ENCODE peak calls at places on chromosomes 5 and 9, in six cellular contexts. Y, X, H, Z, T and S are unnamed samples.

GRCh38 chr5:113054899-113055298 is 78.3 kb downstream of the DCP2 start:
- DNase-seq in Y (no peak), X (no peak), H (no peak), Z (no peak), T (no peak), S (no peak)

GRCh38 chr5:98309785-98310566 is 463.5 kb upstream of the RGMB start:
- DNase-seq in Y (no peak), X (no peak), H (peak), Z (no peak), T (peak), S (peak)

GRCh38 chr5:98975223-98975622 is 46.4 kb upstream of the CHD1 start:
- DNase-seq in Y (no peak), X (no peak), H (no peak), Z (no peak), T (no peak), S (no peak)

GRCh38 chr9:121026260-121026691 is 23.8 kb downstream of the C5 start:
- DNase-seq in Y (no peak), X (no peak), H (no peak), Z (no peak), T (no peak), S (no peak)

GRCh38 chr5:147081256-147081872 is 153.5 kb upstream of the STK32A start:
- DNase-seq in Y (no peak), X (no peak), H (no peak), Z (no peak), T (no peak), S (no peak)

GRCh38 chr9:122822958-122823357 is 5.4 kb downstream of the PDCL start:
- DNase-seq in Y (no peak), X (no peak), H (no peak), Z (peak), T (no peak), S (no peak)

GRCh38 chr9:78029601-78030552 is 1.7 kb downstream of the GNAQ start:
- DNase-seq in Y (no peak), X (no peak), H (no peak), Z (no peak), T (no peak), S (peak)

GRCh38 chr5:132059696-132060500 is 557 bp upstream of the IL3 start:
- DNase-seq in Y (no peak), X (peak), H (no peak), Z (peak), T (no peak), S (no peak)

GRCh38 chr9:100028201-100028784 is 70.5 kb downstream of the ERP44 start:
- DNase-seq in Y (peak), X (no peak), H (peak), Z (peak), T (peak), S (peak)

GRCh38 chr9:77417570-77417969 is 230.6 kb downstream of the GNA14 start:
- DNase-seq in Y (no peak), X (no peak), H (no peak), Z (peak), T (peak), S (no peak)

GRCh38 chr9:71812385-71812784 is 44.1 kb upstream of the CEMIP2 start:
- DNase-seq in Y (no peak), X (no peak), H (no peak), Z (no peak), T (no peak), S (no peak)

GRCh38 chr5:79111960-79112702 is 522 bp downstream of the BHMT start:
- DNase-seq in Y (no peak), X (no peak), H (peak), Z (no peak), T (no peak), S (no peak)

GRCh38 chr9:107935931-107936330 is 446.4 kb upstream of the KLF4 start:
- DNase-seq in Y (no peak), X (no peak), H (no peak), Z (no peak), T (no peak), S (no peak)

GRCh38 chr9:121744687-121745395 is 93.4 kb downstream of the DAB2IP start:
- DNase-seq in Y (no peak), X (no peak), H (no peak), Z (no peak), T (no peak), S (no peak)

DNA sequence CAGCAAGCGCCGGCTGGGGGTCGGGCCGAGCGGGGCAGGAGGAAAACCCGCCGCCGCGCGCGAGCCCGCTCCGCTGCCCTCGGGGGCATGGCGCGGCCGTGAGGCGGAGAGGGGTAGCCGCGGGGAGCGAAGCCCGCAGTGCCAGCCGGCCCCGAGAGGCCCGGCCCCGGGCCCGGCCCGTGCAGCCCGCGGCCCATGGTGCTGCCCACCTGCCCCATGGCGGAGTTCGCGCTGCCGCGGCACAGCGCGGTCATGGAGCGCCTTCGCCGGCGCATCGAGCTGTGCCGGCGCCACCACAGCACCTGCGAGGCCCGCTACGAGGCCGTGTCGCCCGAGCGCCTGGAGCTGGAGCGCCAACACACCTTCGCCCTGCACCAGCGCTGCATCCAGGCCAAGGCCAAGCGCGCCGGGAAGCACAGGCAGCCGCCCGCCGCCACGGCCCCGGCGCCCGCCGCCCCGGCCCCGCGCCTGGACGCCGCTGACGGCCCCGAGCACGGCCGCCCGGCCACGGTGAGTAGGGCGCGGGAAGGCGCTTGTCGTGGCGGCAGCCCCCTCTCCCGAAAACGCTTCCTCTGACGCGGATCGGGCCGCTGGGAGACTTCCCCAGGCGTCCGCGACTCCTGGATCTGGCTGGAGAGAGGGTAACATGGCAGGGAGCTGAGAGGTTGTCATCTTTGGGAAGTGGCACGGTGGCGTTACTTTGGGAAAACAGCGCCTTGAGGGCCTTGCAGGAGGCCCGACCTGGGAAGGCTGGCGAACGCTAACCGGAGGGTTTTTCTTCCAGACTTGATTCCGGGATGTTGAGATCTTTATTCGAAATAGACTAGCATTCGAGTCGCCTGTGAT is 519 bp downstream of the MAML1 start:
- DNase-seq in Y (peak), X (peak), H (peak), Z (peak), T (no peak), S (no peak)
- TF ChIP-seq CTCF in Y (no peak), X (no peak), H (no peak), Z (no peak), T (no peak), S (no peak)

GRCh38 chr5:179697993-179698934 is 503 bp upstream of the CANX start:
- DNase-seq in Y (peak), X (peak), H (peak), Z (peak), T (peak), S (peak)
- TF ChIP-seq CTCF in Y (no peak), X (no peak), H (no peak), Z (no peak), T (no peak), S (no peak)

GRCh38 chr5:111757582-111758283 is 739 bp upstream of the NREP start:
- DNase-seq in Y (peak), X (no peak), H (peak), Z (peak), T (peak), S (peak)
- TF ChIP-seq CTCF in Y (no peak), X (no peak), H (peak), Z (no peak), T (no peak), S (no peak)

DNA sequence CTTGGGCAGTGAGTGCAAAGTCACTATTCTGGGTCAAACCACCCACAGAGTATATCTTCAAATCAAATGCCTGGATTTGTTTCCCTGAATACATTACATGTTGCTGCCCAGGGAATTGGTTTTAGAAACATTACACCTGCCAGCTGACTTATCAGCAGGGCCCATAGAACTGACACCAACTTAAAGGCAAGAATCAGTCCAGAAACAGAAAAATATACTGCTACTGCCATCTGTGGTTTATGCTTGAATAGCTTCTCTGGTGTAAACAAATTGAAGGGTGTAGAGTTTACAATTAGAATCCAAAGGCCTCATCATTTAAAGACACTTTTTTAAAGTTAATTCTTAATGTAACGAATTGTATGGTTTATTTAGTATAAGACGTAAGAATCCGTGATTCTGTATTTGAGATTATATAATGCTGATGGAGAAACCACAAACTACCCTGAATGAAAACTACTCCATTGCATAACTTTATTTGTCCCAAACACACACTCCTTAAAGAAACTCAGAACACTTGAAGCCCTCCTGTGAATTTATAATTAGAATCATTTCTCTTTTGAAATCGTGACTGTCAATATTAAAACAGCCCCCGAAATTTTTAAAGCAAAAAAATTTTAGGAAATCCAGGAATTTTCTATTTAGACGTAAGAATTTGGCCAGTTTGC is 6.2 kb downstream of the NR6A1 start:
- DNase-seq in Y (peak), X (no peak), H (no peak), Z (no peak), T (no peak), S (peak)
- TF ChIP-seq CTCF in Y (peak), X (no peak), H (peak), Z (no peak), T (peak), S (peak)

GRCh38 chr5:89735108-89735507 is 674.4 kb downstream of the CETN3 start:
- DNase-seq in Y (no peak), X (no peak), H (no peak), Z (no peak), T (no peak), S (no peak)

GRCh38 chr5:89728750-89729149 is 680.8 kb downstream of the CETN3 start:
- DNase-seq in Y (no peak), X (no peak), H (no peak), Z (no peak), T (no peak), S (no peak)

GRCh38 chr5:89728134-89728533 is 681.4 kb downstream of the CETN3 start:
- DNase-seq in Y (peak), X (no peak), H (no peak), Z (no peak), T (no peak), S (no peak)

GRCh38 chr5:89733772-89734171 is 675.8 kb downstream of the CETN3 start:
- DNase-seq in Y (no peak), X (no peak), H (no peak), Z (no peak), T (no peak), S (no peak)

DNA sequence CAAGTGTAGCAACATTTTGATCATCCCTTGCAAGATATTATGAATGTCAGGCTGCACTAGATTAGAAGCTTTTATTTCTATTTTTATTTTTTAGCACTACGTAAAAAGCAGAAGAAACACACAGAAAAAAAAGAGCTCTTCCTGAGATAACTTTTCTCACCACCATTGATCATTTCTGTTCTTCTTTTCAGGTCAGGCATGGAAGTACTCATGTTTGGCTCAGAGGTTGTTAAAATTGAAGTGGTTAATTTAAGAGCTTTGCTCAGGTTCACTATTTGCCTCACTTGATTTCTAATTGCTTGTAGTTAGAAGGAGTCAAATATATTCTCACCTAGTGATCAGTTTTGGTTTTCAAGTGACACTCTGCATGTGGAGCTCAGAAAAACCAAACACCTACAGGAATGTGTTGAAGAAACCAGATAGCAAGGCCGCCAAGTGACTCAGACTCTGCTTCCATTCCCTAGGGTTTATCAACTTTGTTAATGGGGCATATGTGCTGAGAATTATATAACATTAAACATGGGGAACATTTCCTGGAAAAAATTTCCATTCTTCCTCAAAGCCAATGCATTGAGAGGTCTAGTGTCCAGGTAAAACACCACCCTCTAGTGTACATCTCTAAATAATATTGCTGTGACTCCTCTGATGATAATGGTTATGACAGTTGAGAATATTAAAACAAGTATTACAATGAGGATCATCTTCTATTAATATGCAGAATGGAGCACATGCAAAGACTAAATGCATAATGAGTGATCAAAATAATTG is 679.7 kb downstream of the CETN3 start:
- DNase-seq in Y (peak), X (no peak), H (no peak), Z (no peak), T (no peak), S (no peak)
- TF ChIP-seq CTCF in Y (peak), X (no peak), H (no peak), Z (no peak), T (no peak), S (no peak)

GRCh38 chr5:142366007-142366406 is 41.2 kb upstream of the SPRY4 start:
- DNase-seq in Y (no peak), X (no peak), H (no peak), Z (no peak), T (no peak), S (no peak)

GRCh38 chr5:142363619-142363963 is 38.8 kb upstream of the SPRY4 start:
- DNase-seq in Y (no peak), X (no peak), H (no peak), Z (peak), T (no peak), S (no peak)

GRCh38 chr5:142360607-142361120 is 35.8 kb upstream of the SPRY4 start:
- DNase-seq in Y (no peak), X (no peak), H (no peak), Z (no peak), T (no peak), S (no peak)

GRCh38 chr5:142368529-142368928 is 43.7 kb upstream of the SPRY4 start:
- DNase-seq in Y (no peak), X (no peak), H (no peak), Z (no peak), T (no peak), S (no peak)

DNA sequence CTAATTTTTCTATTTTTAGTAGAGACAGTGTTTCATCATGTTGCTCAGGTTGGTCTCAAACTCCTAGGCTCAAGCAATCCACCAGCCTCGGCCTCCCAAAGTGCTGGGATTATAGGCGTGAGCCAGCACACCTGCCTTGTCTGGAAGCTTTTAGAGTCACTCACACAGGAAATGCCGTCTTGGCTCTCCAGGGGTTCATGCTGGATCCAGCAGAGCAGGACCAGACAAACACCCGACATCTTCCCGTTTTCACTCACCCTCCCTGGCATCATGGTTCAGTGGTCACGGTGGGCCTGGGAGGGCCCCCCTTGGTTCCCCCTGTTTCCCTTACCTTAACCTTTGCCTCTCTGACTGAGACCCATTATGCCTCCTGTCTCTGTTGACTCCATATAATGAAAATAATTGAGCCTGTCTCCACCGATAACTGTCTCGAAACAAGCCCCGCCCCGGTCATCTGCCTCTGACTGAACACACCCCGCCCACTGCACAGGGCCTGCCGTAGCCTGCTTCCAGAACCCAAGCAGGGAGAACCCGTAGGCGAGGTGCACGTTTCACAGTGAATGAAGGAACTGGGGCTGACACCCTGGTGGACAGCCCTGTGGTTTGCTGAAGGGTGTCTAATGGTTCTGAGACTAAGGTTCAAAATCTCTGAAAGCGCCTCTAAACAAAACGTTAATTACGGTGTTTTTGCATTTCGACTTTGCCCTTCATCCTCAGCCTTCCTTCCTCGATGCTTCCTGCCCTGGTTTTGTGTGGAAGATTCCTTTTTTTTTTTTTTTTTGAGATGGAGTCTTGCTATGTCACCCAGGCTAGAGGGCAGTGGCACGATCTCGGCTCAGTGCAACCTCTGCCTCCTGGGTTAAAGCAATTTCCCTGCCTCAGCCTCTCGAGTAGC is 39.7 kb upstream of the SPRY4 start:
- DNase-seq in Y (no peak), X (no peak), H (no peak), Z (peak), T (no peak), S (no peak)
- TF ChIP-seq CTCF in Y (no peak), X (no peak), H (no peak), Z (no peak), T (no peak), S (no peak)